ENCODE peak calls at places on chromosome 11, in six cellular contexts. W is germinal center, S is H9, I is body of pancreas, Z is sciatic nerve, C is GM23248. T is an unnamed sample.

GRCh38 chr11:12653729-12654128 is 20.5 kb upstream of the TEAD1 start:
- DNase-seq in W (no peak), S (peak; percentile 58), I (no peak), Z (no peak), C (no peak), T (no peak)

GRCh38 chr11:128941573-128942271 is 949 bp downstream of the TP53AIP1 start:
- DNase-seq in Z (no peak), C (no peak), S (no peak), W (no peak), I (no peak), T (no peak)

GRCh38 chr11:126680109-126680508 is 320.5 kb downstream of the KIRREL3 start:
- DNase-seq in C (peak; percentile 26), Z (no peak), I (no peak), W (no peak), S (no peak), T (no peak)

GRCh38 chr11:13720940-13721339 is 52.5 kb downstream of the FAR1 start:
- DNase-seq in C (peak; percentile 11), I (no peak), W (no peak), S (no peak), Z (no peak), T (no peak)

GRCh38 chr11:115238086-115238485 is 266.1 kb downstream of the CADM1 start:
- DNase-seq in S (no peak), C (no peak), W (no peak), Z (no peak), I (no peak), T (no peak)

GRCh38 chr11:128757886-128758612 is 64.2 kb downstream of the FLI1 start:
- DNase-seq in Z (no peak), W (peak; percentile 64), I (no peak), C (no peak), S (no peak), T (no peak)

GRCh38 chr11:119904636-119905035 is 175.6 kb upstream of the NECTIN1 start:
- DNase-seq in I (peak; percentile 33), Z (no peak), S (no peak), C (no peak), W (no peak), T (peak; percentile 12)

GRCh38 chr11:113533425-113533698 is 58.2 kb upstream of the DRD2 start:
- DNase-seq in S (no peak), W (no peak), I (no peak), Z (no peak), C (no peak), T (no peak)

GRCh38 chr11:101448881-101449442 is 134.8 kb downstream of the TRPC6 start:
- DNase-seq in S (no peak), I (no peak), C (peak; percentile 20), W (no peak), Z (no peak), T (no peak)

GRCh38 chr11:28767574-28767973 is 659.4 kb downstream of the METTL15 start:
- DNase-seq in W (no peak), I (no peak), S (no peak), Z (no peak), C (peak; percentile 32), T (no peak)

GRCh38 chr11:105000167-105000566 is 22.8 kb downstream of the CASP5 start:
- DNase-seq in S (no peak), Z (no peak), I (no peak), W (no peak), C (peak; percentile 72), T (no peak)

GRCh38 chr11:33016654-33017053 is 976 bp downstream of the DEPDC7 start:
- DNase-seq in Z (no peak), C (peak; percentile 19), I (no peak), W (no peak), S (no peak), T (no peak)

GRCh38 chr11:69131644-69132300 is 24.0 kb upstream of the SMIM38 start:
- DNase-seq in C (peak; percentile 79), S (peak; percentile 92), I (peak; percentile 88), W (no peak), Z (peak; percentile 82), T (peak; percentile 83)

GRCh38 chr11:1192741-1193325 is 30.0 kb upstream of the MUC5B start:
- DNase-seq in S (peak; percentile 8), Z (peak; percentile 34), I (no peak), C (no peak), W (no peak), T (no peak)

GRCh38 chr11:16293204-16293681 is 63.1 kb downstream of the SOX6 start:
- DNase-seq in C (no peak), I (no peak), Z (no peak), S (no peak), W (no peak), T (no peak)

GRCh38 chr11:27468643-27469332 is 3.8 kb downstream of the LGR4 start:
- DNase-seq in I (peak; percentile 85), Z (no peak), S (no peak), C (peak; percentile 88), W (no peak), T (no peak)

GRCh38 chr11:128341767-128342318 is 245.5 kb downstream of the ETS1 start:
- DNase-seq in Z (no peak), C (no peak), W (no peak), I (no peak), S (no peak), T (no peak)

GRCh38 chr11:63779044-63779443 is 10.5 kb upstream of the ZFTA start:
- DNase-seq in C (no peak), S (no peak), Z (no peak), I (no peak), W (no peak), T (no peak)

GRCh38 chr11:134557571-134558257 is 145.7 kb upstream of the B3GAT1 start:
- DNase-seq in W (no peak), Z (no peak), C (no peak), S (no peak), I (no peak), T (peak; percentile 17)

GRCh38 chr11:66467756-66468155 is 1.1 kb downstream of the PELI3 start:
- DNase-seq in Z (no peak), S (peak; percentile 47), C (peak; percentile 25), W (no peak), I (peak; percentile 58), T (no peak)

GRCh38 chr11:102269927-102270326 is 47.4 kb upstream of the BIRC3 start:
- DNase-seq in Z (no peak), S (no peak), I (no peak), C (peak; percentile 74), W (no peak), T (no peak)

GRCh38 chr11:6443269-6444003 is 2.6 kb upstream of the HPX start:
- DNase-seq in Z (peak; percentile 66), S (peak; percentile 72), I (peak; percentile 61), W (peak; percentile 74), C (peak; percentile 78), T (peak; percentile 78)

GRCh38 chr11:115379528-115379927 is 124.7 kb downstream of the CADM1 start:
- DNase-seq in Z (no peak), C (no peak), I (no peak), S (no peak), W (no peak), T (no peak)

GRCh38 chr11:91397134-91397468 is 827.5 kb upstream of the FAT3 start:
- DNase-seq in C (no peak), W (no peak), Z (no peak), S (no peak), I (no peak), T (no peak)

GRCh38 chr11:33515347-33515746 is 185.3 kb downstream of the C11orf91 start:
- DNase-seq in I (no peak), C (peak; percentile 91), S (no peak), Z (no peak), W (no peak), T (no peak)

GRCh38 chr11:44290206-44290605 is 19.7 kb downstream of the ALX4 start:
- DNase-seq in I (no peak), W (no peak), Z (no peak), S (no peak), C (peak; percentile 53), T (no peak)

GRCh38 chr11:105647780-105648179 is 37.9 kb downstream of the GRIA4 start:
- DNase-seq in C (no peak), W (no peak), I (no peak), S (no peak), Z (no peak), T (no peak)

GRCh38 chr11:28209906-28210305 is 101.7 kb downstream of the METTL15 start:
- DNase-seq in Z (no peak), C (peak; percentile 0), S (no peak), I (no peak), W (no peak), T (no peak)

GRCh38 chr11:102886999-102887398 is 12.2 kb upstream of the MMP12 start:
- DNase-seq in I (no peak), C (peak; percentile 11), W (no peak), Z (no peak), S (no peak), T (no peak)

GRCh38 chr11:1536065-1536843 is 35.8 kb downstream of the DUSP8 start:
- DNase-seq in I (no peak), C (no peak), Z (no peak), W (no peak), S (no peak), T (no peak)

GRCh38 chr11:19680824-19681368 is 31.7 kb upstream of the NAV2 start:
- DNase-seq in W (no peak), I (no peak), S (no peak), C (peak; percentile 72), Z (no peak), T (no peak)

GRCh38 chr11:28760676-28761390 is 652.6 kb downstream of the METTL15 start:
- DNase-seq in Z (no peak), W (no peak), C (peak; percentile 56), S (no peak), I (no peak), T (no peak)

GRCh38 chr11:120712014-120712413 is 200.5 kb downstream of the GRIK4 start:
- DNase-seq in C (no peak), S (no peak), I (no peak), W (no peak), Z (no peak), T (no peak)

GRCh38 chr11:47329431-47329993 is 23.0 kb downstream of the MYBPC3 start:
- DNase-seq in C (no peak), S (no peak), I (no peak), W (no peak), Z (no peak), T (no peak)

GRCh38 chr11:46896719-46897406 is 21.5 kb downstream of the LRP4 start:
- DNase-seq in I (no peak), C (peak; percentile 73), W (no peak), S (no peak), Z (no peak), T (no peak)

GRCh38 chr11:78340530-78340929 is 77.1 kb downstream of the GAB2 start:
- DNase-seq in C (no peak), S (no peak), I (no peak), Z (no peak), W (no peak), T (no peak)

GRCh38 chr11:123653997-123654565 is 343 bp downstream of the SCN3B start:
- DNase-seq in C (peak; percentile 68), Z (peak; percentile 59), W (peak; percentile 50), I (peak; percentile 38), S (peak; percentile 66), T (peak; percentile 71)

GRCh38 chr11:1877211-1878133 is 14.2 kb downstream of the PRR33 start:
- DNase-seq in W (no peak), C (peak; percentile 33), I (peak; percentile 50), S (no peak), Z (peak; percentile 64), T (peak; percentile 65)

GRCh38 chr11:44539971-44540370 is 25.5 kb upstream of the CD82 start:
- DNase-seq in W (no peak), C (no peak), I (no peak), Z (no peak), S (no peak), T (no peak)

T was measured in upper lobe of right lung.